ENCODE peak calls at places on chromosomes 7 and 10, in six cellular contexts. R, A, J, K, G and C are unnamed samples.

GRCh38 chr7:26508917-26509316 is 217.3 kb downstream of the SNX10 start:
- DNase-seq in G (no peak), R (no peak), J (no peak), K (peak), A (no peak), C (no peak)

GRCh38 chr7:98514211-98515150 is 102.6 kb upstream of the NPTX2 start:
- DNase-seq in G (no peak), K (no peak), A (no peak), J (no peak), R (no peak), C (peak)

GRCh38 chr7:33677556-33677955 is 227.8 kb upstream of the BMPER start:
- DNase-seq in A (no peak), K (no peak), J (no peak), R (no peak), G (no peak), C (no peak)

GRCh38 chr10:43962346-43963191 is 313.9 kb upstream of the ZNF32 start:
- DNase-seq in R (no peak), G (no peak), J (no peak), K (no peak), A (peak), C (peak)

GRCh38 chr7:96426027-96426426 is 104.1 kb upstream of the SLC25A13 start:
- DNase-seq in J (no peak), A (no peak), G (no peak), R (no peak), K (no peak), C (peak)

GRCh38 chr10:49387029-49387428 is 8.9 kb downstream of the DRGX start:
- DNase-seq in J (no peak), K (no peak), R (no peak), G (no peak), A (peak), C (peak)

GRCh38 chr10:79148452-79149344 is 79.9 kb downstream of the ZMIZ1 start:
- DNase-seq in K (peak), J (no peak), R (no peak), A (peak), G (no peak), C (peak)

GRCh38 chr10:58820862-58821559 is 308.3 kb downstream of the BICC1 start:
- DNase-seq in A (no peak), G (no peak), R (no peak), J (no peak), K (no peak), C (peak)

GRCh38 chr7:151940048-151940845 is 16.0 kb upstream of the GALNTL5 start:
- DNase-seq in R (no peak), K (no peak), J (no peak), G (no peak), A (peak), C (peak)

GRCh38 chr10:18539335-18539734 is 112.1 kb downstream of the NSUN6 start:
- DNase-seq in G (no peak), K (no peak), J (no peak), A (no peak), R (no peak), C (no peak)

GRCh38 chr7:100367676-100368613 is 5.3 kb upstream of the PILRA start:
- DNase-seq in K (no peak), J (no peak), R (no peak), G (peak), A (no peak), C (no peak)

GRCh38 chr10:11898372-11899066 is 75.4 kb downstream of the PROSER2 start:
- DNase-seq in J (no peak), R (no peak), A (no peak), K (peak), G (no peak), C (peak)

GRCh38 chr7:30470783-30471182 is 7.8 kb downstream of the NOD1 start:
- DNase-seq in K (peak), J (no peak), R (no peak), A (peak), G (no peak), C (peak)

GRCh38 chr10:129626801-129627434 is 159.9 kb downstream of the MGMT start:
- DNase-seq in J (no peak), K (no peak), R (no peak), A (no peak), G (no peak), C (no peak)

GRCh38 chr7:120989571-120990220 is 1.2 kb downstream of the CPED1 start:
- DNase-seq in R (no peak), A (no peak), K (no peak), J (no peak), G (no peak), C (no peak)

GRCh38 chr10:119242191-119242590 is 34.8 kb downstream of the GRK5 start:
- DNase-seq in K (no peak), A (no peak), G (no peak), J (no peak), R (no peak), C (no peak)

GRCh38 chr10:28839600-28840007 is 162.3 kb downstream of the BAMBI start:
- DNase-seq in K (peak), R (no peak), J (no peak), A (no peak), G (no peak), C (peak)